ENCODE peak calls at places on chromosome 2, in nine cellular contexts. H is OCI-LY7, S is MM.1S, U is GM23248, D is PC-3, P is HCT116, G is hepatocyte, A is SK-N-SH, F is neural progenitor cell. I is an unnamed sample.

GRCh38 chr2:172896541-172897144 is 161.0 kb downstream of the RAPGEF4 start:
- DNase-seq in H (no peak), S (no peak), U (no peak), D (no peak), P (no peak), G (no peak), A (no peak), F (no peak), I (no peak)

GRCh38 chr2:205682239-205683021 is at the start of gene NRP2:
- DNase-seq in H (peak; percentile 77), S (peak; percentile 73), U (peak; percentile 91), D (peak; percentile 83), P (peak; percentile 21), G (peak; percentile 93), A (peak; percentile 86), F (peak; percentile 97), I (peak; percentile 96)

GRCh38 chr2:229714080-229714735 is at the start of gene DNER:
- DNase-seq in H (peak; percentile 11), S (peak; percentile 67), U (peak; percentile 32), D (peak; percentile 24), P (no peak), G (peak; percentile 60), A (peak; percentile 94), F (peak; percentile 87), I (peak; percentile 72)

GRCh38 chr2:72920317-72921087 is 3.2 kb downstream of the EMX1 start:
- DNase-seq in H (no peak), S (no peak), U (peak; percentile 57), D (no peak), P (no peak), G (peak; percentile 48), A (peak; percentile 76), F (peak; percentile 90), I (peak; percentile 83)

GRCh38 chr2:5464657-5465056 is 227.5 kb upstream of the SOX11 start:
- DNase-seq in H (no peak), S (no peak), U (no peak), D (no peak), P (no peak), G (no peak), A (no peak), F (no peak), I (no peak)

GRCh38 chr2:233275223-233275622 is 23.8 kb downstream of the ATG16L1 start:
- DNase-seq in H (no peak), S (no peak), U (no peak), D (no peak), P (no peak), G (no peak), A (no peak), F (no peak), I (no peak)

GRCh38 chr2:182866461-182867369 is at the start of gene FRZB:
- DNase-seq in H (no peak), S (no peak), U (peak; percentile 71), D (peak; percentile 16), P (no peak), G (peak; percentile 77), A (peak; percentile 84), F (peak; percentile 91), I (peak; percentile 81)

GRCh38 chr2:62112192-62112591 is 83.7 kb upstream of the B3GNT2 start:
- DNase-seq in H (no peak), S (no peak), U (peak; percentile 35), D (no peak), P (no peak), G (peak; percentile 19), A (no peak), F (peak; percentile 26), I (peak; percentile 26)

GRCh38 chr2:40358783-40359182 is 93.1 kb downstream of the SLC8A1 start:
- DNase-seq in H (peak; percentile 8), S (no peak), U (no peak), D (no peak), P (no peak), G (no peak), A (no peak), F (no peak), I (no peak)

GRCh38 chr2:85564144-85564563 is 2.9 kb upstream of the GGCX start:
- DNase-seq in H (peak; percentile 75), S (no peak), U (no peak), D (no peak), P (no peak), G (no peak), A (no peak), F (no peak), I (no peak)

GRCh38 chr2:171320208-171320621 is 113.6 kb downstream of the METTL8 start:
- DNase-seq in H (no peak), S (no peak), U (no peak), D (no peak), P (no peak), G (no peak), A (no peak), F (no peak), I (no peak)

GRCh38 chr2:70513751-70514150 is 39.9 kb downstream of the TGFA start:
- DNase-seq in H (no peak), S (no peak), U (no peak), D (no peak), P (no peak), G (peak; percentile 35), A (no peak), F (no peak), I (no peak)
- TF ChIP-seq EZH2phosphoT487 in H (no peak), S (no peak), U (no peak), D (no peak), P (no peak), G (no peak), A (no peak), F (no peak), I (no peak)

DNA sequence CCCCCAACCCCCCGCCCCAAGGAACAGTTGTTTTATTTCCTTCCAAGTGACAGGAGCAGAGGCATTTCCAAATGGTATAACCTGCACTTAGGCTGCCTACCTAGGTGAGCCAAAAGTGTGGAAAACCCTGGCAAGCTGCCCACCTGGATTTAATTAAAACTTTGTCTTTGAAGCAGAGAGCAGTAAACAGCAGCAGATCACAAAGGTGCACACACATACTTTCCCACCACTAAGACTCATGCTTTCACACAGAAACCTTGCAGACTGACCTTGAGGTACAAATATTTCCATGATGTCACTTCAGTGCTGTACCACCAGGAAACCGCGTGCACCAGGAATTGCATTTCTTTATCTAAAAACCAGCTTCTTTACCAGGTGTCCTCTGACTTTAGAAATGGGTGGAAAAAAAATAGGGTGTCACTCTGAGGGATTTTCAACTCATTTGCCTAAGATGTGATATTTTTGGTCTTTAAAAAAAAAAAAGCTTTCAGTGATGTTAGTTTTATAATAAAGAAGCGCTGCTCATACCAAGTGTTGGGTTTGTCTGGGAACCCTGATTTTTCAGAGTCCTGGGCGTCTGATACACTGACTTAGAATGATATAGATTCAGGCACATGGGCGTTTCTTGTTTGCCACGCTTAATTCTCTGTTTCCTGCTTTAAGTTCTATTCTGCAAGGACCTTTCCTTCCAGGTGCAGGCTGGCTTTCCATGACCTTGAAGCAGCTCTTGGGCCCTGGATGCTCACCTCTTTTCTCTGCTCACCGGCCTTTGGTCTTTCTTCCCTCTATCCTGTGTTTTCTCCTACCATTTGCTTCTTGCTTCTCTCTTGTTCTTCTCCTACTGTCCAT is 70.7 kb upstream of the BCL2L11 start:
- DNase-seq in H (peak; percentile 84), S (peak; percentile 93), U (peak; percentile 11), D (no peak), P (no peak), G (peak; percentile 77), A (no peak), F (no peak), I (no peak)
- TF ChIP-seq EZH2phosphoT487 in H (no peak), S (no peak), U (no peak), D (no peak), P (no peak), G (no peak), A (no peak), F (no peak), I (no peak)

DNA sequence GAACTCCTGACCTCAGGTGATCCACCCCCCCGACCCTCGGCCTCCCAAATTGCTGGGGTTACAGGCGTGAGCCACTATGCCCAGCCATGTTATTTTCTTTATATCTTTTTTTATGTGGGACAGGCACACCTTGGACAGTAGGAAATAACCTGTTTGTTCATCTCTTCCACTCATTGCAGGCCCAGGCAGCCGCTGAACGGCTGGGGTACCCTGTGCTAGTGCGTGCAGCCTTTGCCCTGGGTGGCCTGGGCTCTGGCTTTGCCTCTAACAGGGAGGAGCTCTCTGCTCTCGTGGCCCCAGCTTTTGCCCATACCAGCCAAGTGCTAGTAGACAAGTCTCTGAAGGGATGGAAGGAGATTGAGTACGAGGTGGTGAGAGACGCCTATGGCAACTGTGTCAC is 8.4 kb downstream of the CAD start:
- DNase-seq in H (no peak), S (no peak), U (no peak), D (no peak), P (no peak), G (no peak), A (no peak), F (no peak), I (no peak)
- TF ChIP-seq EZH2phosphoT487 in H (no peak), S (no peak), U (no peak), D (no peak), P (no peak), G (no peak), A (no peak), F (no peak), I (no peak)

DNA sequence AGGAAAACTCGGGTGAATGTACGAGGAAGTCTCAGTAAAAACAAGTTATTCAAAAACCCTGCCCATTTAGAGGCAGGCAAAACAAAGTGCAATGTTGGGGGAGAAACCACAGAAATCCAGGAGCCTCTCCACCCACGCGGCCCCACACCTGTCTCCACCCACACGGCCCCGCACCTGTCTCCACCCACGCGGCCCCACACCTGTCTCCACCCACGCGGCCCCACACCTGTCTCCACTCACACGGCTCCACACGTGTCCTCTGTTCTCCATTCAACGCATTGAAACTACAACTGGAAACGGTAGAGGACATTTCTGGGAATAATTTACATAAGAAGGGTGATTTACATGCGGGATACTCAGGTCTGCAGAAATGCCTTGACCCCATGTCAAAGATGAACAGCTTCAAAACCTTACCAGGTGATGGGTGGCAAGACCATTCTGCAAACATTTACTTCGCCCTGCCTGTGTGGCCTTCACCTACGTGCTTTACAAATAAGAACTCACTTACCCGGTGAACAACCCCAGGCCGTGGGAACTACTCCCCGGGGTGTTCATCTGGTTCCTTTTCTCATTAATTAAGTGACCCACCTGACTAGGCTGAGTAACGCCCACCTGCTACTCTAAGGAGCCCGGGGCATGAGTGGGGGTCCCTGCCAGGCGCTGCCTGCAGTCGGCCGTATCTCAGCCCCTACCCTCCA is 100.4 kb downstream of the EIPR1 start:
- DNase-seq in H (no peak), S (no peak), U (no peak), D (no peak), P (no peak), G (no peak), A (no peak), F (no peak), I (no peak)
- TF ChIP-seq EZH2phosphoT487 in H (no peak), S (no peak), U (no peak), D (no peak), P (no peak), G (no peak), A (no peak), F (no peak), I (no peak)

GRCh38 chr2:190637903-190638618 is 10.8 kb upstream of the NAB1 start:
- DNase-seq in H (no peak), S (no peak), U (peak; percentile 18), D (no peak), P (no peak), G (no peak), A (no peak), F (no peak), I (no peak)
- TF ChIP-seq EZH2phosphoT487 in H (no peak), S (no peak), U (no peak), D (no peak), P (no peak), G (no peak), A (no peak), F (no peak), I (no peak)